ENCODE peak calls at places on chromosomes 2 and 18, in eight cellular contexts. One of them, this sample, is unnamed.
A peak's percentile ranks its signal among the peaks of the same experiment; 100 is the strongest.

GRCh38 chr2:48356701-48357322 is 173.1 kb upstream of the STON1 start:
- DNase-seq in AG10803: peak; percentile 38
- DNase-seq in NAMALWA: peak; percentile 69
- DNase-seq in non-pigmented ciliary epithelial cell: no peak
- DNase-seq in SK-MEL-5: no peak
- DNase-seq in stimulated activated naive B cell treated with anti-CD40 and anti-IgM and Interleukin-4, amounts not matched to agents 10 μg/mL and 1 μg/mL and 100 μg/mL, for 72 hours: no peak
- DNase-seq in DND-41: peak; percentile 34
- DNase-seq in stimulated activated CD4-positive, alpha-beta T cell treated with anti-CD3 and anti-CD28 coated beads, Interleukin-4, amount 100 ng/mL, for 48 hours: no peak
- DNase-seq in this sample: peak; percentile 71

GRCh38 chr18:6994053-6994452 is 123.5 kb downstream of the LAMA1 start:
- DNase-seq in AG10803: peak; percentile 48
- DNase-seq in NAMALWA: no peak
- DNase-seq in non-pigmented ciliary epithelial cell: no peak
- DNase-seq in SK-MEL-5: no peak
- DNase-seq in stimulated activated naive B cell treated with anti-CD40 and anti-IgM and Interleukin-4, amounts not matched to agents 10 μg/mL and 1 μg/mL and 100 μg/mL, for 72 hours: no peak
- DNase-seq in DND-41: no peak
- DNase-seq in stimulated activated CD4-positive, alpha-beta T cell treated with anti-CD3 and anti-CD28 coated beads, Interleukin-4, amount 100 ng/mL, for 48 hours: no peak
- DNase-seq in this sample: no peak

GRCh38 chr2:150610670-150611279 is 123.3 kb upstream of the RND3 start:
- DNase-seq in AG10803: peak; percentile 66
- DNase-seq in NAMALWA: peak; percentile 9
- DNase-seq in non-pigmented ciliary epithelial cell: no peak
- DNase-seq in SK-MEL-5: peak; percentile 63
- DNase-seq in stimulated activated naive B cell treated with anti-CD40 and anti-IgM and Interleukin-4, amounts not matched to agents 10 μg/mL and 1 μg/mL and 100 μg/mL, for 72 hours: no peak
- DNase-seq in DND-41: peak; percentile 61
- DNase-seq in stimulated activated CD4-positive, alpha-beta T cell treated with anti-CD3 and anti-CD28 coated beads, Interleukin-4, amount 100 ng/mL, for 48 hours: no peak
- DNase-seq in this sample: peak; percentile 56

GRCh38 chr2:43407826-43408783 is 181.7 kb upstream of the ZFP36L2 start:
- DNase-seq in AG10803: no peak
- DNase-seq in NAMALWA: peak; percentile 11
- DNase-seq in non-pigmented ciliary epithelial cell: no peak
- DNase-seq in SK-MEL-5: no peak
- DNase-seq in stimulated activated naive B cell treated with anti-CD40 and anti-IgM and Interleukin-4, amounts not matched to agents 10 μg/mL and 1 μg/mL and 100 μg/mL, for 72 hours: no peak
- DNase-seq in DND-41: no peak
- DNase-seq in stimulated activated CD4-positive, alpha-beta T cell treated with anti-CD3 and anti-CD28 coated beads, Interleukin-4, amount 100 ng/mL, for 48 hours: no peak
- DNase-seq in this sample: no peak

GRCh38 chr18:12041561-12041960 is 52.1 kb upstream of the ANKRD62 start:
- DNase-seq in AG10803: peak; percentile 79
- DNase-seq in NAMALWA: no peak
- DNase-seq in non-pigmented ciliary epithelial cell: peak; percentile 71
- DNase-seq in SK-MEL-5: no peak
- DNase-seq in stimulated activated naive B cell treated with anti-CD40 and anti-IgM and Interleukin-4, amounts not matched to agents 10 μg/mL and 1 μg/mL and 100 μg/mL, for 72 hours: no peak
- DNase-seq in DND-41: no peak
- DNase-seq in stimulated activated CD4-positive, alpha-beta T cell treated with anti-CD3 and anti-CD28 coated beads, Interleukin-4, amount 100 ng/mL, for 48 hours: no peak
- DNase-seq in this sample: peak; percentile 89

GRCh38 chr18:67553471-67553870 is 37.0 kb upstream of the DSEL start:
- DNase-seq in AG10803: no peak
- DNase-seq in NAMALWA: no peak
- DNase-seq in non-pigmented ciliary epithelial cell: no peak
- DNase-seq in SK-MEL-5: no peak
- DNase-seq in stimulated activated naive B cell treated with anti-CD40 and anti-IgM and Interleukin-4, amounts not matched to agents 10 μg/mL and 1 μg/mL and 100 μg/mL, for 72 hours: no peak
- DNase-seq in DND-41: no peak
- DNase-seq in stimulated activated CD4-positive, alpha-beta T cell treated with anti-CD3 and anti-CD28 coated beads, Interleukin-4, amount 100 ng/mL, for 48 hours: no peak
- DNase-seq in this sample: no peak

GRCh38 chr18:36066001-36066400 is 1.4 kb downstream of the RPRD1A start:
- DNase-seq in AG10803: peak; percentile 18
- DNase-seq in NAMALWA: peak; percentile 22
- DNase-seq in non-pigmented ciliary epithelial cell: peak; percentile 10
- DNase-seq in SK-MEL-5: peak; percentile 74
- DNase-seq in stimulated activated naive B cell treated with anti-CD40 and anti-IgM and Interleukin-4, amounts not matched to agents 10 μg/mL and 1 μg/mL and 100 μg/mL, for 72 hours: no peak
- DNase-seq in DND-41: no peak
- DNase-seq in stimulated activated CD4-positive, alpha-beta T cell treated with anti-CD3 and anti-CD28 coated beads, Interleukin-4, amount 100 ng/mL, for 48 hours: no peak
- DNase-seq in this sample: no peak

GRCh38 chr18:56285387-56286055 is 352.9 kb downstream of the TXNL1 start:
- DNase-seq in AG10803: peak; percentile 77
- DNase-seq in NAMALWA: no peak
- DNase-seq in non-pigmented ciliary epithelial cell: no peak
- DNase-seq in SK-MEL-5: no peak
- DNase-seq in stimulated activated naive B cell treated with anti-CD40 and anti-IgM and Interleukin-4, amounts not matched to agents 10 μg/mL and 1 μg/mL and 100 μg/mL, for 72 hours: no peak
- DNase-seq in DND-41: no peak
- DNase-seq in stimulated activated CD4-positive, alpha-beta T cell treated with anti-CD3 and anti-CD28 coated beads, Interleukin-4, amount 100 ng/mL, for 48 hours: no peak
- DNase-seq in this sample: no peak

GRCh38 chr2:71253476-71253875 is 26.6 kb upstream of the PAIP2B start:
- DNase-seq in AG10803: no peak
- DNase-seq in NAMALWA: no peak
- DNase-seq in non-pigmented ciliary epithelial cell: no peak
- DNase-seq in SK-MEL-5: peak; percentile 29
- DNase-seq in stimulated activated naive B cell treated with anti-CD40 and anti-IgM and Interleukin-4, amounts not matched to agents 10 μg/mL and 1 μg/mL and 100 μg/mL, for 72 hours: no peak
- DNase-seq in DND-41: no peak
- DNase-seq in stimulated activated CD4-positive, alpha-beta T cell treated with anti-CD3 and anti-CD28 coated beads, Interleukin-4, amount 100 ng/mL, for 48 hours: no peak
- DNase-seq in this sample: no peak

GRCh38 chr18:54671291-54671881 is 80.3 kb downstream of the DYNAP start:
- DNase-seq in AG10803: peak; percentile 48
- DNase-seq in NAMALWA: peak; percentile 74
- DNase-seq in non-pigmented ciliary epithelial cell: peak; percentile 9
- DNase-seq in SK-MEL-5: peak; percentile 51
- DNase-seq in stimulated activated naive B cell treated with anti-CD40 and anti-IgM and Interleukin-4, amounts not matched to agents 10 μg/mL and 1 μg/mL and 100 μg/mL, for 72 hours: no peak
- DNase-seq in DND-41: no peak
- DNase-seq in stimulated activated CD4-positive, alpha-beta T cell treated with anti-CD3 and anti-CD28 coated beads, Interleukin-4, amount 100 ng/mL, for 48 hours: no peak
- DNase-seq in this sample: peak; percentile 36

GRCh38 chr2:50556934-50557575 is 474.9 kb downstream of the NRXN1 start:
- DNase-seq in AG10803: peak; percentile 6
- DNase-seq in NAMALWA: no peak
- DNase-seq in non-pigmented ciliary epithelial cell: peak; percentile 74
- DNase-seq in SK-MEL-5: no peak
- DNase-seq in stimulated activated naive B cell treated with anti-CD40 and anti-IgM and Interleukin-4, amounts not matched to agents 10 μg/mL and 1 μg/mL and 100 μg/mL, for 72 hours: no peak
- DNase-seq in DND-41: no peak
- DNase-seq in stimulated activated CD4-positive, alpha-beta T cell treated with anti-CD3 and anti-CD28 coated beads, Interleukin-4, amount 100 ng/mL, for 48 hours: no peak
- DNase-seq in this sample: peak; percentile 61